ENCODE peak calls at places on chromosomes 12 and 14, in eight cellular contexts. O, D, K, M, U, Q, B and V are unnamed samples.

GRCh38 chr12:98259667-98260066 is 255.7 kb upstream of the TMPO start:
- DNase-seq in Q (no peak), U (no peak), D (no peak), B (no peak), K (no peak), O (no peak), M (no peak), V (no peak)

GRCh38 chr14:99699861-99700260 is 15.8 kb downstream of the CYP46A1 start:
- DNase-seq in O (no peak), Q (no peak), D (no peak), K (no peak), U (no peak), B (no peak), M (no peak), V (no peak)

GRCh38 chr14:101083564-101084435 is 180.3 kb upstream of the RTL1 start:
- DNase-seq in O (no peak), M (no peak), U (no peak), Q (peak; percentile 21), D (no peak), B (peak; percentile 30), K (no peak), V (peak; percentile 10)

GRCh38 chr12:94092516-94093241 is 55.7 kb upstream of the PLXNC1 start:
- DNase-seq in D (no peak), O (peak; percentile 96), K (no peak), B (peak; percentile 17), M (no peak), Q (peak; percentile 33), U (no peak), V (no peak)

GRCh38 chr12:120457133-120457532 is 10.9 kb downstream of the GATC start:
- DNase-seq in Q (no peak), M (no peak), K (no peak), B (no peak), D (no peak), O (no peak), U (peak; percentile 14), V (no peak)

GRCh38 chr12:50520808-50521207 is 16.0 kb downstream of the DIP2B start:
- DNase-seq in B (no peak), K (no peak), U (no peak), M (no peak), D (no peak), O (peak; percentile 29), Q (no peak), V (peak; percentile 46)

GRCh38 chr12:14384783-14385638 is 19.5 kb downstream of the ATF7IP start:
- DNase-seq in D (peak; percentile 55), O (peak; percentile 96), U (peak; percentile 68), K (peak; percentile 46), B (peak; percentile 88), Q (no peak), M (peak; percentile 80), V (peak; percentile 84)

GRCh38 chr12:120406080-120406479 is 31.8 kb upstream of the COX6A1 start:
- DNase-seq in D (no peak), M (no peak), U (no peak), B (no peak), K (no peak), Q (no peak), O (no peak), V (no peak)